ENCODE peak calls at places on chromosomes 7 and 10, in seven cellular contexts. One of them, this sample, is unnamed.

GRCh38 chr10:3226960-3227724 is 54.6 kb upstream of the PITRM1 start:
- DNase-seq in ovary: no peak
- DNase-seq in cardiac muscle cell: no peak
- DNase-seq in adrenal gland: no peak
- DNase-seq in left lung: no peak
- DNase-seq in PC-9: peak
- DNase-seq in fibroblast of lung: peak
- DNase-seq in this sample: no peak

GRCh38 chr10:87030912-87031635 is 11.0 kb downstream of the FAM25A start:
- DNase-seq in ovary: no peak
- DNase-seq in cardiac muscle cell: no peak
- DNase-seq in adrenal gland: no peak
- DNase-seq in left lung: no peak
- DNase-seq in PC-9: no peak
- DNase-seq in fibroblast of lung: no peak
- DNase-seq in this sample: no peak

GRCh38 chr10:117419921-117420320 is 44.7 kb upstream of the PDZD8 start:
- DNase-seq in ovary: no peak
- DNase-seq in cardiac muscle cell: no peak
- DNase-seq in adrenal gland: peak
- DNase-seq in left lung: no peak
- DNase-seq in PC-9: no peak
- DNase-seq in fibroblast of lung: peak
- DNase-seq in this sample: no peak

GRCh38 chr7:152341039-152341913 is 94.5 kb downstream of the KMT2C start:
- DNase-seq in ovary: no peak
- DNase-seq in cardiac muscle cell: peak
- DNase-seq in adrenal gland: peak
- DNase-seq in left lung: no peak
- DNase-seq in PC-9: peak
- DNase-seq in fibroblast of lung: peak
- DNase-seq in this sample: peak

GRCh38 chr7:140649566-140650205 is 9.1 kb upstream of the DENND2A start:
- DNase-seq in ovary: no peak
- DNase-seq in cardiac muscle cell: no peak
- DNase-seq in adrenal gland: no peak
- DNase-seq in left lung: no peak
- DNase-seq in PC-9: peak
- DNase-seq in fibroblast of lung: peak
- DNase-seq in this sample: no peak

GRCh38 chr10:102632394-102633062 is 11.8 kb upstream of the TRIM8 start:
- DNase-seq in ovary: no peak
- DNase-seq in cardiac muscle cell: peak
- DNase-seq in adrenal gland: peak
- DNase-seq in left lung: no peak
- DNase-seq in PC-9: no peak
- DNase-seq in fibroblast of lung: peak
- DNase-seq in this sample: no peak

GRCh38 chr7:51369746-51370145 is 53.1 kb upstream of the COBL start:
- DNase-seq in ovary: no peak
- DNase-seq in cardiac muscle cell: peak
- DNase-seq in adrenal gland: no peak
- DNase-seq in left lung: no peak
- DNase-seq in PC-9: peak
- DNase-seq in fibroblast of lung: no peak
- DNase-seq in this sample: no peak

GRCh38 chr10:79502561-79503309 is 9.6 kb upstream of the EIF5AL1 start:
- DNase-seq in ovary: peak
- DNase-seq in cardiac muscle cell: peak
- DNase-seq in adrenal gland: no peak
- DNase-seq in left lung: no peak
- DNase-seq in PC-9: peak
- DNase-seq in fibroblast of lung: no peak
- DNase-seq in this sample: no peak

GRCh38 chr7:91537260-91538152 is 273.3 kb downstream of the FZD1 start:
- DNase-seq in ovary: no peak
- DNase-seq in cardiac muscle cell: peak
- DNase-seq in adrenal gland: no peak
- DNase-seq in left lung: no peak
- DNase-seq in PC-9: no peak
- DNase-seq in fibroblast of lung: no peak
- DNase-seq in this sample: no peak

GRCh38 chr10:7258948-7259523 is 151.8 kb downstream of the SFMBT2 start:
- DNase-seq in ovary: no peak
- DNase-seq in cardiac muscle cell: no peak
- DNase-seq in adrenal gland: no peak
- DNase-seq in left lung: no peak
- DNase-seq in PC-9: no peak
- DNase-seq in fibroblast of lung: peak
- DNase-seq in this sample: no peak

GRCh38 chr7:25779002-25779546 is 372.9 kb upstream of the NFE2L3 start:
- DNase-seq in ovary: no peak
- DNase-seq in cardiac muscle cell: no peak
- DNase-seq in adrenal gland: no peak
- DNase-seq in left lung: no peak
- DNase-seq in PC-9: no peak
- DNase-seq in fibroblast of lung: no peak
- DNase-seq in this sample: no peak

GRCh38 chr10:119113805-119114732 is 10.2 kb downstream of the DENND10 start:
- DNase-seq in ovary: no peak
- DNase-seq in cardiac muscle cell: no peak
- DNase-seq in adrenal gland: no peak
- DNase-seq in left lung: no peak
- DNase-seq in PC-9: no peak
- DNase-seq in fibroblast of lung: peak
- DNase-seq in this sample: no peak

DNA sequence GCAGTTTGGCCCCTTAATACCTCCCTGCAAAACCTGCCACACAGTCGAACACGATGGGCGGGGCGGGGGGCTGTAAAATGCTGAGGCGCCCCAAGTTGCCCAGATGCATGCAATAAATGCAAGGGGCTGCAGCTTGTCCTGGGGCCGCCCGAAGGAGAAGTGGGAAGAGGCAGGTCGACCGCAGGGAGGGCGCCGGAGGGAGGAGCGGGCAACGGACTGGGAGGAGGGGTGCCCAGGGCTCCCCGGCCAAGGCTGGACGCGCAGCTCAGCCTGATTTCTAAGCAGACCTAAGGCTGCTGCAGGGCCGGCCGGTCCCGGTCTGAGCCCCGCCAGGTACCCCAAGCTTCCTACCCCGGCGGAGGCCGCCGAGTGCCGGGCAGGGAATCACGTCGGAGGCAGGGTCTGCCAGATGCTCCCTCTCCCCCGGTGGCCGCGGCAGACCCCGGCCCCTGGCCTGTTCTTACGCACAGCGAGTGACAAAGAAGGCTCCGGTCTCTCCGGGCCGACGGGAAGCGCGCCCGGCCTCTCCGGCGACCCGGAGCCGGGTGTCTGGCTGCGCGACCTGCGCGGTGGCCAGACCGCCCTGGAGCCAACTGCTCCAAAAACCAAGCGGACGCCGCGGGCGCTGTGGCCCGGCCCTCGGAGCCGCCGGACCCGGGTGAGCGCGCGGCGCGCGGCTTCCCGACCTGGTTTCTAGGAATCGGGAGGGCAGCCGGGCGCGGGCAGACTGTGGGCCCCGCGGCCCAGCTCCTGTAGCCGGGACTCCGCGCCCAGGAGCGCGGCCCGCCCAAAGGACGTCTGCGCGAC is 740 bp upstream of the EBF3 start:
- DNase-seq in ovary: no peak
- DNase-seq in cardiac muscle cell: peak
- DNase-seq in adrenal gland: no peak
- DNase-seq in left lung: no peak
- DNase-seq in PC-9: no peak
- DNase-seq in fibroblast of lung: no peak
- DNase-seq in this sample: no peak
- H3K4me3 ChIP-seq in ovary: no peak
- H3K4me3 ChIP-seq in cardiac muscle cell: no peak
- H3K4me3 ChIP-seq in adrenal gland: no peak
- H3K4me3 ChIP-seq in left lung: no peak
- H3K4me3 ChIP-seq in PC-9: no peak
- H3K4me3 ChIP-seq in fibroblast of lung: no peak
- H3K4me3 ChIP-seq in this sample: no peak

GRCh38 chr7:111047595-111047994 is 43.3 kb upstream of the LRRN3 start:
- DNase-seq in ovary: no peak
- DNase-seq in cardiac muscle cell: no peak
- DNase-seq in adrenal gland: no peak
- DNase-seq in left lung: no peak
- DNase-seq in PC-9: no peak
- DNase-seq in fibroblast of lung: no peak
- DNase-seq in this sample: no peak

GRCh38 chr7:111051832-111052231 is 39.1 kb upstream of the LRRN3 start:
- DNase-seq in ovary: no peak
- DNase-seq in cardiac muscle cell: no peak
- DNase-seq in adrenal gland: no peak
- DNase-seq in left lung: no peak
- DNase-seq in PC-9: no peak
- DNase-seq in fibroblast of lung: no peak
- DNase-seq in this sample: no peak

GRCh38 chr7:111053035-111053434 is 37.9 kb upstream of the LRRN3 start:
- DNase-seq in ovary: no peak
- DNase-seq in cardiac muscle cell: no peak
- DNase-seq in adrenal gland: no peak
- DNase-seq in left lung: no peak
- DNase-seq in PC-9: no peak
- DNase-seq in fibroblast of lung: no peak
- DNase-seq in this sample: no peak

GRCh38 chr7:111049971-111050680 is 40.8 kb upstream of the LRRN3 start:
- DNase-seq in ovary: no peak
- DNase-seq in cardiac muscle cell: no peak
- DNase-seq in adrenal gland: no peak
- DNase-seq in left lung: no peak
- DNase-seq in PC-9: no peak
- DNase-seq in fibroblast of lung: no peak
- DNase-seq in this sample: no peak

GRCh38 chr7:111050885-111051416 is 40.0 kb upstream of the LRRN3 start:
- DNase-seq in ovary: no peak
- DNase-seq in cardiac muscle cell: no peak
- DNase-seq in adrenal gland: no peak
- DNase-seq in left lung: no peak
- DNase-seq in PC-9: no peak
- DNase-seq in fibroblast of lung: no peak
- DNase-seq in this sample: no peak
- H3K27ac ChIP-seq in ovary: no peak
- H3K27ac ChIP-seq in cardiac muscle cell: no peak
- H3K27ac ChIP-seq in adrenal gland: no peak
- H3K27ac ChIP-seq in left lung: no peak
- H3K27ac ChIP-seq in PC-9: no peak
- H3K27ac ChIP-seq in fibroblast of lung: no peak
- H3K27ac ChIP-seq in this sample: no peak

GRCh38 chr7:136214356-136214755 is 237.2 kb upstream of the MTPN start:
- DNase-seq in ovary: no peak
- DNase-seq in cardiac muscle cell: no peak
- DNase-seq in adrenal gland: no peak
- DNase-seq in left lung: no peak
- DNase-seq in PC-9: no peak
- DNase-seq in fibroblast of lung: no peak
- DNase-seq in this sample: no peak
- TF ChIP-seq CTCF in ovary: no peak
- TF ChIP-seq CTCF in cardiac muscle cell: no peak
- TF ChIP-seq CTCF in adrenal gland: no peak
- TF ChIP-seq CTCF in left lung: no peak
- TF ChIP-seq CTCF in PC-9: no peak
- TF ChIP-seq CTCF in fibroblast of lung: no peak
- TF ChIP-seq CTCF in this sample: no peak

GRCh38 chr10:111128331-111129167 is 51.7 kb downstream of the ADRA2A start:
- DNase-seq in ovary: no peak
- DNase-seq in cardiac muscle cell: no peak
- DNase-seq in adrenal gland: peak
- DNase-seq in left lung: no peak
- DNase-seq in PC-9: no peak
- DNase-seq in fibroblast of lung: peak
- DNase-seq in this sample: no peak
- H3K4me3 ChIP-seq in ovary: no peak
- H3K4me3 ChIP-seq in cardiac muscle cell: no peak
- H3K4me3 ChIP-seq in adrenal gland: no peak
- H3K4me3 ChIP-seq in left lung: no peak
- H3K4me3 ChIP-seq in PC-9: no peak
- H3K4me3 ChIP-seq in fibroblast of lung: no peak
- H3K4me3 ChIP-seq in this sample: no peak

DNA sequence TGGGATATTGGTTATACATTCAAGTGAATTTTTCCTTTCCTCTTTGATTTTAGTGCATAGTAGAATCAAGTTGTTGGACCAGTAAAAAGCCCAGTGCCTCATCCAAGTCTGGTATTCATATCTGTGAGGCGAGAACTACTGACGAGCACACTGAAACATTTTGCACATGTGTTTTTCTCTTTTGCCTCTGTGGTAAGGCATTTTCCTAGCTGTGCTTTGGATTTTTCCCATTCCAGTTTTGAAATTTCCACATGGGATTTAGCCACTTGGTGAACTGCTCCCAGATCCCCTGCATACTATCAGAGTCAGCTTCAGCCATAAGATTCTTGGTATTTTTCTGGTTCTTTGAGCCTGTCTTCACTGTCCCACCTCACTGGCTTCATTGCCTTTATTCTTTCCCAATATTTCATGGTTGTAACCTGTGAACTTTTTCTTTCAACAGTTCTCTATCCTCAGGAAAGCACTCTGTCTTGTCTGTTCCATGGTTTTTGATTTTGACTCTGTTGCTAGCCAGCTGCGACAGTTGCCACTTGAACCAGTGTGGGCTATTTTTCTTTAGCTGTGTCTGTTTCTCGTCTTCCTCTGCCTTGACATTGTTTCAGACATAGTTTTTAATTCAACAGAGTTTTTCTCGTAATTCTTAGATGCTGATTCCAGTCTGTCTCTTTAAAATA is 239.0 kb downstream of the REEP3 start:
- DNase-seq in ovary: no peak
- DNase-seq in cardiac muscle cell: peak
- DNase-seq in adrenal gland: no peak
- DNase-seq in left lung: no peak
- DNase-seq in PC-9: no peak
- DNase-seq in fibroblast of lung: no peak
- DNase-seq in this sample: no peak
- H3K27ac ChIP-seq in ovary: no peak
- H3K27ac ChIP-seq in cardiac muscle cell: peak
- H3K27ac ChIP-seq in adrenal gland: no peak
- H3K27ac ChIP-seq in left lung: no peak
- H3K27ac ChIP-seq in PC-9: no peak
- H3K27ac ChIP-seq in fibroblast of lung: no peak
- H3K27ac ChIP-seq in this sample: no peak

DNA sequence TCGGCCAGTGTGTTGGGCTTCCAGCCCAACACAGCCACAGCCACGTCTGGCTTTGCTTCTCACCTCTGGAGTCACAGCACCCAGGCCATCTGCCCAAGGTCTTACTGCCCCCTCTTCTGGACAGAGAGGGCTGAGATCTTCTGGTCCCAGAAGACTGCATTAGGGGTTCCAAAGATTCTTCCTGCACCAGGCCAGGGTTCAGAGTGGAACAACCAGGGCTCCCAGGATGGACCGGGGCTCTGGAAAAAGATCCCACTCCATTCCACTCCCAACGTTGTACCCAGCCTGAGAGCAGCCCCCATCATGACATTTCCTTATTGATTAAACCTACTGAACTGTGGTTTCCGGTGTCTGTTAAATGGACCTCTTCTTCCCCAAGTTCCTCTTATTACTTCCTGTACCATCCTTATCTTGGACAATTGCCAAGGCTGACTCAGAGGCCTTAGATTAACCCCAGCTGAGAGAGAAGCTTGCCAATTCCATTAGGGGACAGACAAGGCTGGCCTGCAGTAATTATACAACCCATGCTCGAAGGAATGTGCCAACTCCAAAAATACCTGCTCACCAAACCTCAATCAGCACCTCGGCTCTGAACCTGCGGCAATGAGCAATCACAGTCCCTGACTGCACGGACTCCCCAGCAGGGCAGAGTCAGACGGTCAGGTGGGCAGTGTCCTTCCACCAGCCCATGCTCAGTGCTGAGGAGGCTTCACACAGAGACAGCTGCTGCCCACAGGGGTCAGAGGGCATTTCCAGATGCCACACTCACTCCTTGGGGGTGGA is 47.9 kb upstream of the NPFFR1 start:
- DNase-seq in ovary: peak
- DNase-seq in cardiac muscle cell: peak
- DNase-seq in adrenal gland: peak
- DNase-seq in left lung: no peak
- DNase-seq in PC-9: peak
- DNase-seq in fibroblast of lung: peak
- DNase-seq in this sample: peak
- TF ChIP-seq CTCF in ovary: no peak
- TF ChIP-seq CTCF in cardiac muscle cell: peak
- TF ChIP-seq CTCF in adrenal gland: no peak
- TF ChIP-seq CTCF in left lung: no peak
- TF ChIP-seq CTCF in PC-9: peak
- TF ChIP-seq CTCF in fibroblast of lung: peak
- TF ChIP-seq CTCF in this sample: peak